ENCODE peak calls at places on chromosomes 1 and 21, in five cellular contexts. R, Y, O, N and D are unnamed samples.

GRCh38 chr21:46538262-46538661 is 66.6 kb downstream of the S100B start:
- DNase-seq in R (no peak), Y (no peak), O (no peak), N (no peak), D (no peak)

GRCh38 chr1:222045236-222045635 is 303.3 kb upstream of the DUSP10 start:
- DNase-seq in R (no peak), Y (no peak), O (no peak), N (no peak), D (no peak)

GRCh38 chr1:217453816-217454215 is 177.1 kb downstream of the GPATCH2 start:
- DNase-seq in R (no peak), Y (no peak), O (no peak), N (no peak), D (peak; percentile 54)

GRCh38 chr1:26097696-26098095 is 13.9 kb upstream of the PDIK1L start:
- DNase-seq in R (no peak), Y (no peak), O (no peak), N (no peak), D (no peak)

GRCh38 chr1:248611883-248612282 is 14.4 kb upstream of the OR2T10 start:
- DNase-seq in R (no peak), Y (no peak), O (no peak), N (no peak), D (no peak)

GRCh38 chr1:153679337-153680119 is 1.0 kb downstream of the NPR1 start:
- DNase-seq in R (no peak), Y (no peak), O (no peak), N (no peak), D (peak; percentile 75)

GRCh38 chr1:47564570-47564969 is 126.7 kb downstream of the FOXD2 start:
- DNase-seq in R (no peak), Y (no peak), O (no peak), N (no peak), D (no peak)

GRCh38 chr1:212568978-212569537 is 39.5 kb upstream of the ATF3 start:
- DNase-seq in R (no peak), Y (no peak), O (no peak), N (no peak), D (no peak)

GRCh38 chr1:86616433-86616832 is 69.6 kb downstream of the CLCA4 start:
- DNase-seq in R (no peak), Y (no peak), O (no peak), N (no peak), D (no peak)

GRCh38 chr1:39976732-39977131 is 21.8 kb downstream of the MFSD2A start:
- DNase-seq in R (no peak), Y (peak; percentile 12), O (no peak), N (no peak), D (no peak)

GRCh38 chr1:50108497-50109073 is at the start of gene ELAVL4:
- DNase-seq in R (no peak), Y (no peak), O (no peak), N (no peak), D (peak; percentile 40)

GRCh38 chr1:192807968-192808587 is 761 bp upstream of the RGS2 start:
- DNase-seq in R (no peak), Y (no peak), O (no peak), N (no peak), D (no peak)

GRCh38 chr21:45821315-45822001 is 160.1 kb upstream of the COL6A1 start:
- DNase-seq in R (no peak), Y (no peak), O (no peak), N (no peak), D (peak; percentile 4)

GRCh38 chr1:197868751-197869501 is 33.5 kb upstream of the C1orf53 start:
- DNase-seq in R (peak; percentile 23), Y (peak; percentile 50), O (peak; percentile 34), N (no peak), D (peak; percentile 24)
- TF ChIP-seq GABPA in R (no peak), Y (no peak), O (no peak), N (no peak), D (no peak)

DNA sequence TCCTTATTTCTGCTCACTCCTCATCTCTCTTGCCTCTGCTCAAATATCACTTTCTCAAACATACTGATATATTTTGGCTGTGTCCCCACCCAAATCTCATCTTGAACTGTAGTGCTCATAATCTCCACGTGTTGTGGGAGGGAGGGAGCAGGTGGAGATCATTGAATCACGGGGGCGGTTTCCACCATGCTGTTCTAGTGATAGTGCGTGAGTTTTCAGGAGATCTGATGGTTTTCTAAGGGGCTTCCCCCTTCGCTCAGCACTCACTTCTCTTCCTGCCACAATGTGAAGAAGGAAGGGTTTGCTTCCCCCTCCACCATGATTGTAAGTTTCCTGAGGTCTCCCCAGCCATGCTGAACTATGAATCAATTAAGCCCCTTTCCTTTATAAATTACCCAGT is 26.6 kb downstream of the ZBTB8OS start:
- DNase-seq in R (no peak), Y (no peak), O (no peak), N (no peak), D (no peak)
- H2AFZ ChIP-seq in R (no peak overlapping the region), Y (no peak overlapping the region), O (no peak overlapping the region), N (peak overlapping the region; percentile 56), D (no peak overlapping the region)

DNA sequence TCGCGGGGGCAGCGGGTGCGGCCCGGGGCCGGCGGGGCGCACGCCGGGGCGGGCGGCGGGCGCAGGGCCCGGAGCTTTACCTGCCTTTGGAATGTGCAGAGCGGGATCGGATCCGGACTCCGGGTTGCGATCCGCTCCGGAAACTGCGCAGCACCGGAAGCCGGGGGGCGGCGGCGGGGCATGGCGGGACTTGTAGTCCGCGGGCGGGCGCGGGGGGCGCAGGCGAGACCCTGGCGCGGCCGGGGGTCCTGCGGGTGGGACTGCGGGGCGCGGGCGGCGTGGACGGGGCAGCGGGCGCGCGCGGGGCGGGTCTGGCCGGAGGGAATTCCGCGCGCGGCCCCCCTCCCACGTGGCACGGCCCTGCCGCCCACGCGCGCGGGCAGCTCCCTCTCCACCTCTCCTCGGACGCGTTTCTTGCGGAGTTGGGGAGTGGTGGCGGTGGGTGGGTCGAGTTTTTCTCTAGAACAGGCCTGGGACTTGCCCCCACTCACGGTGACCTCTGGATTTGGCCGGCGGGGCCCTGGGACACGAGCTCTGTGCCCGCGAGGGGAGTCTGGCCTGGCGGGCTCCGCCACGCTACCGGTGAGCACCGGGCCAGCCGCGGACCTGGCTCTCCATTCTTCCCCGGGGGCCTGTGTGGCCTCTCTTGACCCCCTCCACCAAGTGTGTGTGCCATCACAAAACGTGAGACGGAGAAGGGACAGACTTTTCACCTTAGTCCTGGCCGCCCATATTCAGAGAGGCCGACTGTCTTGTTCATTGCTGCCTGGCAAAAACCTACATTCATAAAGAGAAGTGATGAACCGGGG is at the start of gene PRDM15:
- DNase-seq in R (no peak), Y (peak; percentile 55), O (peak; percentile 92), N (no peak), D (peak; percentile 94)
- TF ChIP-seq GABPA in R (peak; percentile 67), Y (peak; percentile 84), O (peak; percentile 96), N (peak; percentile 83), D (peak; percentile 78)

GRCh38 chr1:7252411-7253117 is 467.3 kb downstream of the CAMTA1 start:
- DNase-seq in R (no peak), Y (no peak), O (no peak), N (no peak), D (no peak)
- H2AFZ ChIP-seq in R (no peak overlapping the region), Y (no peak overlapping the region), O (no peak overlapping the region), N (no peak overlapping the region), D (peak overlapping the region; percentile 70)

DNA sequence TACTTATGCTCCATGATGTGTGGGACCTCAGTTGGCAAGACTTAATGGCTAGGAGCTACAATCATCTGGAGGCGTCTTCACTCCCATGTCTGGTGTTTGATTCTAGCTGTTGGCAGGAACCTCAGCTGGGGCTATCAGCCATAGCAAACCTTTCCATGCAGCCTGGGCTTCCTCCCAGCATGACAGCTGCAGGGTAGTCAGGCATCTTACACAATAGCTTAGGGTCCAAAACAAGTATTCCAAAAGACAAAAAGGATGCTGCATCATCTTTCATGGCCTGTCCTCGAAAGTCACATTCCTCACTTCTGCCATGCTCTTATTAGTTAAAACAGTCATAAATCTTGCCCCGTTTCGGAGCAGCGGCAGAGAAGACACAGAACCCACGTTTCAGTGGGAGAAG is 90.9 kb downstream of the LRRC8C start:
- DNase-seq in R (no peak), Y (no peak), O (no peak), N (no peak), D (no peak)
- TF ChIP-seq GABPA in R (no peak), Y (no peak), O (no peak), N (no peak), D (no peak)

DNA sequence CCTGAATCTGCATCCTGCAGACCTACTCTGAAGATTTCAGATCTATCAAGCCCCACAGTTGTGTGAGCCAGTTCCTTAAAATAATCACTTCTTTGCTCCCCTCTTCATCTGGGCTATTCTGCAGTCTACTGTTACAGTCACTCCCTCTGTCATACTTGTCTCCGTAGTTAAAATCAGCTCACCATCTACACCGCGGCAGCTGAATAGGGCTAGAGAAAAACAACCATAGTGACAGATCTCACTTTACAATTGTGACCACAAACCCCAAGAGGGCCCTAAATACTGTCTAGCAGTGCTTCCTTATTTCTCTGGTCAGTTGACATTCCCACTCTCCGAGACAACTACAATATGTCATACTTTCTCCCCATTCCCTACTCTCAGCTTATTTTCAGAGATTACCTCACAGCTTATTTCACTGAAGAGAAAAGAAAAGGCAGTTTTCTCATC is 12.9 kb downstream of the DESI2 start:
- DNase-seq in R (no peak), Y (no peak), O (no peak), N (no peak), D (no peak)
- H2AFZ ChIP-seq in R (no peak overlapping the region), Y (no peak overlapping the region), O (no peak overlapping the region), N (no peak overlapping the region), D (no peak overlapping the region)

GRCh38 chr1:97170296-97170695 is 448.7 kb downstream of the PTBP2 start:
- DNase-seq in R (no peak), Y (no peak), O (no peak), N (no peak), D (no peak)
- TF ChIP-seq GABPA in R (no peak), Y (no peak), O (no peak), N (no peak), D (no peak)